ENCODE peak calls at places on chromosome 22, in ten cellular contexts. One of them, this sample, is unnamed.

GRCh38 chr22:20031732-20032406 is 11.0 kb downstream of the TANGO2 start:
- DNase-seq in amygdala: no peak
- DNase-seq in T-cell: no peak
- DNase-seq in germinal center: no peak
- DNase-seq in stimulated activated CD4-positive, alpha-beta T cell treated with anti-CD3 and anti-CD28 coated beads, TNF-alpha, amount 100 ng/mL, for 1 hour: no peak
- DNase-seq in activated T-cell treated with anti-CD3 and anti-CD28 coated beads, Interleukin-2, amount 50 U/mL, for 4 hours: no peak
- DNase-seq in AG20443: no peak
- DNase-seq in LoVo: peak; percentile 15
- DNase-seq in AG04450: no peak
- DNase-seq in EL: no peak
- DNase-seq in this sample: no peak

GRCh38 chr22:23530106-23530505 is 50.0 kb downstream of the IGLL1 start:
- DNase-seq in amygdala: no peak
- DNase-seq in T-cell: no peak
- DNase-seq in germinal center: no peak
- DNase-seq in stimulated activated CD4-positive, alpha-beta T cell treated with anti-CD3 and anti-CD28 coated beads, TNF-alpha, amount 100 ng/mL, for 1 hour: no peak
- DNase-seq in activated T-cell treated with anti-CD3 and anti-CD28 coated beads, Interleukin-2, amount 50 U/mL, for 4 hours: no peak
- DNase-seq in AG20443: no peak
- DNase-seq in LoVo: no peak
- DNase-seq in AG04450: no peak
- DNase-seq in EL: no peak
- DNase-seq in this sample: no peak

GRCh38 chr22:36931446-36931845 is 18.0 kb downstream of the CSF2RB start:
- DNase-seq in amygdala: no peak
- DNase-seq in T-cell: no peak
- DNase-seq in germinal center: no peak
- DNase-seq in stimulated activated CD4-positive, alpha-beta T cell treated with anti-CD3 and anti-CD28 coated beads, TNF-alpha, amount 100 ng/mL, for 1 hour: no peak
- DNase-seq in activated T-cell treated with anti-CD3 and anti-CD28 coated beads, Interleukin-2, amount 50 U/mL, for 4 hours: no peak
- DNase-seq in AG20443: no peak
- DNase-seq in LoVo: no peak
- DNase-seq in AG04450: no peak
- DNase-seq in EL: no peak
- DNase-seq in this sample: no peak

GRCh38 chr22:20552450-20552894 is 45.1 kb downstream of the MED15 start:
- DNase-seq in amygdala: no peak
- DNase-seq in T-cell: no peak
- DNase-seq in germinal center: no peak
- DNase-seq in stimulated activated CD4-positive, alpha-beta T cell treated with anti-CD3 and anti-CD28 coated beads, TNF-alpha, amount 100 ng/mL, for 1 hour: no peak
- DNase-seq in activated T-cell treated with anti-CD3 and anti-CD28 coated beads, Interleukin-2, amount 50 U/mL, for 4 hours: no peak
- DNase-seq in AG20443: peak; percentile 88
- DNase-seq in LoVo: no peak
- DNase-seq in AG04450: no peak
- DNase-seq in EL: no peak
- DNase-seq in this sample: no peak

GRCh38 chr22:36478966-36479365 is 2.5 kb downstream of the TXN2 start:
- DNase-seq in amygdala: no peak
- DNase-seq in T-cell: no peak
- DNase-seq in germinal center: no peak
- DNase-seq in stimulated activated CD4-positive, alpha-beta T cell treated with anti-CD3 and anti-CD28 coated beads, TNF-alpha, amount 100 ng/mL, for 1 hour: no peak
- DNase-seq in activated T-cell treated with anti-CD3 and anti-CD28 coated beads, Interleukin-2, amount 50 U/mL, for 4 hours: no peak
- DNase-seq in AG20443: no peak
- DNase-seq in LoVo: no peak
- DNase-seq in AG04450: no peak
- DNase-seq in EL: no peak
- DNase-seq in this sample: no peak

GRCh38 chr22:44357962-44358553 is 45.3 kb upstream of the SHISAL1 start:
- DNase-seq in amygdala: no peak
- DNase-seq in T-cell: no peak
- DNase-seq in germinal center: no peak
- DNase-seq in stimulated activated CD4-positive, alpha-beta T cell treated with anti-CD3 and anti-CD28 coated beads, TNF-alpha, amount 100 ng/mL, for 1 hour: no peak
- DNase-seq in activated T-cell treated with anti-CD3 and anti-CD28 coated beads, Interleukin-2, amount 50 U/mL, for 4 hours: no peak
- DNase-seq in AG20443: no peak
- DNase-seq in LoVo: no peak
- DNase-seq in AG04450: no peak
- DNase-seq in EL: no peak
- DNase-seq in this sample: no peak

GRCh38 chr22:46458525-46458924 is 78.9 kb downstream of the CELSR1 start:
- DNase-seq in amygdala: no peak
- DNase-seq in T-cell: no peak
- DNase-seq in germinal center: no peak
- DNase-seq in stimulated activated CD4-positive, alpha-beta T cell treated with anti-CD3 and anti-CD28 coated beads, TNF-alpha, amount 100 ng/mL, for 1 hour: no peak
- DNase-seq in activated T-cell treated with anti-CD3 and anti-CD28 coated beads, Interleukin-2, amount 50 U/mL, for 4 hours: no peak
- DNase-seq in AG20443: no peak
- DNase-seq in LoVo: no peak
- DNase-seq in AG04450: no peak
- DNase-seq in EL: no peak
- DNase-seq in this sample: no peak

GRCh38 chr22:38203090-38203810 is 1.5 kb downstream of the MAFF start:
- DNase-seq in amygdala: no peak
- DNase-seq in T-cell: no peak
- DNase-seq in germinal center: no peak
- DNase-seq in stimulated activated CD4-positive, alpha-beta T cell treated with anti-CD3 and anti-CD28 coated beads, TNF-alpha, amount 100 ng/mL, for 1 hour: no peak
- DNase-seq in activated T-cell treated with anti-CD3 and anti-CD28 coated beads, Interleukin-2, amount 50 U/mL, for 4 hours: no peak
- DNase-seq in AG20443: no peak
- DNase-seq in LoVo: peak; percentile 43
- DNase-seq in AG04450: no peak
- DNase-seq in EL: peak; percentile 61
- DNase-seq in this sample: no peak

GRCh38 chr22:18991138-18991432 is 55.0 kb upstream of the PRODH start:
- DNase-seq in amygdala: no peak
- DNase-seq in T-cell: no peak
- DNase-seq in germinal center: no peak
- DNase-seq in stimulated activated CD4-positive, alpha-beta T cell treated with anti-CD3 and anti-CD28 coated beads, TNF-alpha, amount 100 ng/mL, for 1 hour: no peak
- DNase-seq in activated T-cell treated with anti-CD3 and anti-CD28 coated beads, Interleukin-2, amount 50 U/mL, for 4 hours: no peak
- DNase-seq in AG20443: no peak
- DNase-seq in LoVo: no peak
- DNase-seq in AG04450: no peak
- DNase-seq in EL: no peak
- DNase-seq in this sample: no peak

GRCh38 chr22:30472994-30473720 is 1.3 kb upstream of the SEC14L3 start:
- DNase-seq in amygdala: no peak
- DNase-seq in T-cell: no peak
- DNase-seq in germinal center: no peak
- DNase-seq in stimulated activated CD4-positive, alpha-beta T cell treated with anti-CD3 and anti-CD28 coated beads, TNF-alpha, amount 100 ng/mL, for 1 hour: no peak
- DNase-seq in activated T-cell treated with anti-CD3 and anti-CD28 coated beads, Interleukin-2, amount 50 U/mL, for 4 hours: no peak
- DNase-seq in AG20443: no peak
- DNase-seq in LoVo: no peak
- DNase-seq in AG04450: no peak
- DNase-seq in EL: no peak
- DNase-seq in this sample: no peak

GRCh38 chr22:30931541-30932300 is 36.9 kb downstream of the MORC2 start:
- DNase-seq in amygdala: no peak
- DNase-seq in T-cell: no peak
- DNase-seq in germinal center: no peak
- DNase-seq in stimulated activated CD4-positive, alpha-beta T cell treated with anti-CD3 and anti-CD28 coated beads, TNF-alpha, amount 100 ng/mL, for 1 hour: no peak
- DNase-seq in activated T-cell treated with anti-CD3 and anti-CD28 coated beads, Interleukin-2, amount 50 U/mL, for 4 hours: no peak
- DNase-seq in AG20443: no peak
- DNase-seq in LoVo: no peak
- DNase-seq in AG04450: no peak
- DNase-seq in EL: no peak
- DNase-seq in this sample: no peak

GRCh38 chr22:29470159-29470855 is 9.7 kb upstream of the NEFH start:
- DNase-seq in amygdala: no peak
- DNase-seq in T-cell: peak; percentile 48
- DNase-seq in germinal center: peak; percentile 74
- DNase-seq in stimulated activated CD4-positive, alpha-beta T cell treated with anti-CD3 and anti-CD28 coated beads, TNF-alpha, amount 100 ng/mL, for 1 hour: peak; percentile 8
- DNase-seq in activated T-cell treated with anti-CD3 and anti-CD28 coated beads, Interleukin-2, amount 50 U/mL, for 4 hours: peak; percentile 61
- DNase-seq in AG20443: peak; percentile 91
- DNase-seq in LoVo: peak; percentile 80
- DNase-seq in AG04450: no peak
- DNase-seq in EL: peak; percentile 31
- DNase-seq in this sample: peak; percentile 58

GRCh38 chr22:46056169-46057041 is 79.4 kb upstream of the WNT7B start:
- DNase-seq in amygdala: peak; percentile 91
- DNase-seq in T-cell: no peak
- DNase-seq in germinal center: no peak
- DNase-seq in stimulated activated CD4-positive, alpha-beta T cell treated with anti-CD3 and anti-CD28 coated beads, TNF-alpha, amount 100 ng/mL, for 1 hour: no peak
- DNase-seq in activated T-cell treated with anti-CD3 and anti-CD28 coated beads, Interleukin-2, amount 50 U/mL, for 4 hours: no peak
- DNase-seq in AG20443: no peak
- DNase-seq in LoVo: no peak
- DNase-seq in AG04450: no peak
- DNase-seq in EL: peak; percentile 60
- DNase-seq in this sample: no peak

GRCh38 chr22:41555325-41555724 is 5.5 kb upstream of the CSDC2 start:
- DNase-seq in amygdala: no peak
- DNase-seq in T-cell: no peak
- DNase-seq in germinal center: no peak
- DNase-seq in stimulated activated CD4-positive, alpha-beta T cell treated with anti-CD3 and anti-CD28 coated beads, TNF-alpha, amount 100 ng/mL, for 1 hour: no peak
- DNase-seq in activated T-cell treated with anti-CD3 and anti-CD28 coated beads, Interleukin-2, amount 50 U/mL, for 4 hours: no peak
- DNase-seq in AG20443: no peak
- DNase-seq in LoVo: no peak
- DNase-seq in AG04450: no peak
- DNase-seq in EL: no peak
- DNase-seq in this sample: no peak

GRCh38 chr22:43883012-43883661 is 8.7 kb downstream of the PNPLA5 start:
- DNase-seq in amygdala: no peak
- DNase-seq in T-cell: no peak
- DNase-seq in germinal center: peak; percentile 74
- DNase-seq in stimulated activated CD4-positive, alpha-beta T cell treated with anti-CD3 and anti-CD28 coated beads, TNF-alpha, amount 100 ng/mL, for 1 hour: no peak
- DNase-seq in activated T-cell treated with anti-CD3 and anti-CD28 coated beads, Interleukin-2, amount 50 U/mL, for 4 hours: peak; percentile 15
- DNase-seq in AG20443: peak; percentile 68
- DNase-seq in LoVo: peak; percentile 39
- DNase-seq in AG04450: no peak
- DNase-seq in EL: peak; percentile 86
- DNase-seq in this sample: peak; percentile 61

GRCh38 chr22:47071078-47071811 is 308.8 kb downstream of the TBC1D22A start:
- DNase-seq in amygdala: no peak
- DNase-seq in T-cell: no peak
- DNase-seq in germinal center: no peak
- DNase-seq in stimulated activated CD4-positive, alpha-beta T cell treated with anti-CD3 and anti-CD28 coated beads, TNF-alpha, amount 100 ng/mL, for 1 hour: no peak
- DNase-seq in activated T-cell treated with anti-CD3 and anti-CD28 coated beads, Interleukin-2, amount 50 U/mL, for 4 hours: no peak
- DNase-seq in AG20443: peak; percentile 9
- DNase-seq in LoVo: no peak
- DNase-seq in AG04450: no peak
- DNase-seq in EL: no peak
- DNase-seq in this sample: peak; percentile 13

GRCh38 chr22:46754110-46754799 is 8.2 kb upstream of the TBC1D22A start:
- DNase-seq in amygdala: no peak
- DNase-seq in T-cell: no peak
- DNase-seq in germinal center: no peak
- DNase-seq in stimulated activated CD4-positive, alpha-beta T cell treated with anti-CD3 and anti-CD28 coated beads, TNF-alpha, amount 100 ng/mL, for 1 hour: no peak
- DNase-seq in activated T-cell treated with anti-CD3 and anti-CD28 coated beads, Interleukin-2, amount 50 U/mL, for 4 hours: peak; percentile 20
- DNase-seq in AG20443: peak; percentile 98
- DNase-seq in LoVo: peak; percentile 94
- DNase-seq in AG04450: peak; percentile 89
- DNase-seq in EL: peak; percentile 99
- DNase-seq in this sample: no peak

GRCh38 chr22:49086606-49087157 is 741.0 kb downstream of the BRD1 start:
- DNase-seq in amygdala: no peak
- DNase-seq in T-cell: no peak
- DNase-seq in germinal center: no peak
- DNase-seq in stimulated activated CD4-positive, alpha-beta T cell treated with anti-CD3 and anti-CD28 coated beads, TNF-alpha, amount 100 ng/mL, for 1 hour: no peak
- DNase-seq in activated T-cell treated with anti-CD3 and anti-CD28 coated beads, Interleukin-2, amount 50 U/mL, for 4 hours: no peak
- DNase-seq in AG20443: no peak
- DNase-seq in LoVo: no peak
- DNase-seq in AG04450: no peak
- DNase-seq in EL: no peak
- DNase-seq in this sample: no peak

GRCh38 chr22:49692499-49693225 is 135.0 kb downstream of the BRD1 start:
- DNase-seq in amygdala: no peak
- DNase-seq in T-cell: no peak
- DNase-seq in germinal center: no peak
- DNase-seq in stimulated activated CD4-positive, alpha-beta T cell treated with anti-CD3 and anti-CD28 coated beads, TNF-alpha, amount 100 ng/mL, for 1 hour: no peak
- DNase-seq in activated T-cell treated with anti-CD3 and anti-CD28 coated beads, Interleukin-2, amount 50 U/mL, for 4 hours: no peak
- DNase-seq in AG20443: no peak
- DNase-seq in LoVo: no peak
- DNase-seq in AG04450: no peak
- DNase-seq in EL: no peak
- DNase-seq in this sample: no peak

GRCh38 chr22:47297261-47298016 is 535.0 kb downstream of the TBC1D22A start:
- DNase-seq in amygdala: no peak
- DNase-seq in T-cell: no peak
- DNase-seq in germinal center: no peak
- DNase-seq in stimulated activated CD4-positive, alpha-beta T cell treated with anti-CD3 and anti-CD28 coated beads, TNF-alpha, amount 100 ng/mL, for 1 hour: no peak
- DNase-seq in activated T-cell treated with anti-CD3 and anti-CD28 coated beads, Interleukin-2, amount 50 U/mL, for 4 hours: no peak
- DNase-seq in AG20443: no peak
- DNase-seq in LoVo: no peak
- DNase-seq in AG04450: no peak
- DNase-seq in EL: no peak
- DNase-seq in this sample: no peak

GRCh38 chr22:32465661-32466060 is 1.4 kb upstream of the BPIFC start:
- DNase-seq in amygdala: no peak
- DNase-seq in T-cell: no peak
- DNase-seq in germinal center: no peak
- DNase-seq in stimulated activated CD4-positive, alpha-beta T cell treated with anti-CD3 and anti-CD28 coated beads, TNF-alpha, amount 100 ng/mL, for 1 hour: no peak
- DNase-seq in activated T-cell treated with anti-CD3 and anti-CD28 coated beads, Interleukin-2, amount 50 U/mL, for 4 hours: no peak
- DNase-seq in AG20443: no peak
- DNase-seq in LoVo: no peak
- DNase-seq in AG04450: no peak
- DNase-seq in EL: no peak
- DNase-seq in this sample: no peak

GRCh38 chr22:48744283-48744641 is 1083.4 kb downstream of the BRD1 start:
- DNase-seq in amygdala: no peak
- DNase-seq in T-cell: no peak
- DNase-seq in germinal center: no peak
- DNase-seq in stimulated activated CD4-positive, alpha-beta T cell treated with anti-CD3 and anti-CD28 coated beads, TNF-alpha, amount 100 ng/mL, for 1 hour: no peak
- DNase-seq in activated T-cell treated with anti-CD3 and anti-CD28 coated beads, Interleukin-2, amount 50 U/mL, for 4 hours: no peak
- DNase-seq in AG20443: no peak
- DNase-seq in LoVo: no peak
- DNase-seq in AG04450: no peak
- DNase-seq in EL: no peak
- DNase-seq in this sample: no peak

GRCh38 chr22:24503137-24503850 is 8.2 kb downstream of the UPB1 start:
- DNase-seq in amygdala: no peak
- DNase-seq in T-cell: no peak
- DNase-seq in germinal center: peak; percentile 87
- DNase-seq in stimulated activated CD4-positive, alpha-beta T cell treated with anti-CD3 and anti-CD28 coated beads, TNF-alpha, amount 100 ng/mL, for 1 hour: peak; percentile 13
- DNase-seq in activated T-cell treated with anti-CD3 and anti-CD28 coated beads, Interleukin-2, amount 50 U/mL, for 4 hours: peak; percentile 64
- DNase-seq in AG20443: peak; percentile 84
- DNase-seq in LoVo: peak; percentile 28
- DNase-seq in AG04450: no peak
- DNase-seq in EL: peak; percentile 72
- DNase-seq in this sample: peak; percentile 84

GRCh38 chr22:24059121-24059520 is 48.0 kb downstream of the CABIN1 start:
- DNase-seq in amygdala: no peak
- DNase-seq in T-cell: no peak
- DNase-seq in germinal center: no peak
- DNase-seq in stimulated activated CD4-positive, alpha-beta T cell treated with anti-CD3 and anti-CD28 coated beads, TNF-alpha, amount 100 ng/mL, for 1 hour: no peak
- DNase-seq in activated T-cell treated with anti-CD3 and anti-CD28 coated beads, Interleukin-2, amount 50 U/mL, for 4 hours: no peak
- DNase-seq in AG20443: peak; percentile 89
- DNase-seq in LoVo: no peak
- DNase-seq in AG04450: peak; percentile 83
- DNase-seq in EL: peak; percentile 97
- DNase-seq in this sample: no peak

GRCh38 chr22:45159652-45160462 is 3.9 kb upstream of the NUP50 start:
- DNase-seq in amygdala: no peak
- DNase-seq in T-cell: no peak
- DNase-seq in germinal center: no peak
- DNase-seq in stimulated activated CD4-positive, alpha-beta T cell treated with anti-CD3 and anti-CD28 coated beads, TNF-alpha, amount 100 ng/mL, for 1 hour: no peak
- DNase-seq in activated T-cell treated with anti-CD3 and anti-CD28 coated beads, Interleukin-2, amount 50 U/mL, for 4 hours: no peak
- DNase-seq in AG20443: no peak
- DNase-seq in LoVo: peak; percentile 61
- DNase-seq in AG04450: no peak
- DNase-seq in EL: peak; percentile 23
- DNase-seq in this sample: no peak

GRCh38 chr22:30144391-30144790 is 64.1 kb downstream of the HORMAD2 start:
- DNase-seq in amygdala: no peak
- DNase-seq in T-cell: no peak
- DNase-seq in germinal center: no peak
- DNase-seq in stimulated activated CD4-positive, alpha-beta T cell treated with anti-CD3 and anti-CD28 coated beads, TNF-alpha, amount 100 ng/mL, for 1 hour: no peak
- DNase-seq in activated T-cell treated with anti-CD3 and anti-CD28 coated beads, Interleukin-2, amount 50 U/mL, for 4 hours: no peak
- DNase-seq in AG20443: no peak
- DNase-seq in LoVo: no peak
- DNase-seq in AG04450: no peak
- DNase-seq in EL: no peak
- DNase-seq in this sample: no peak

GRCh38 chr22:45503816-45504702 is 1.4 kb downstream of the FBLN1 start:
- DNase-seq in amygdala: no peak
- DNase-seq in T-cell: no peak
- DNase-seq in germinal center: no peak
- DNase-seq in stimulated activated CD4-positive, alpha-beta T cell treated with anti-CD3 and anti-CD28 coated beads, TNF-alpha, amount 100 ng/mL, for 1 hour: no peak
- DNase-seq in activated T-cell treated with anti-CD3 and anti-CD28 coated beads, Interleukin-2, amount 50 U/mL, for 4 hours: no peak
- DNase-seq in AG20443: peak; percentile 64
- DNase-seq in LoVo: no peak
- DNase-seq in AG04450: no peak
- DNase-seq in EL: peak; percentile 75
- DNase-seq in this sample: no peak

GRCh38 chr22:48098243-48098935 is 1335.9 kb downstream of the TBC1D22A start:
- DNase-seq in amygdala: no peak
- DNase-seq in T-cell: peak; percentile 13
- DNase-seq in germinal center: peak; percentile 82
- DNase-seq in stimulated activated CD4-positive, alpha-beta T cell treated with anti-CD3 and anti-CD28 coated beads, TNF-alpha, amount 100 ng/mL, for 1 hour: no peak
- DNase-seq in activated T-cell treated with anti-CD3 and anti-CD28 coated beads, Interleukin-2, amount 50 U/mL, for 4 hours: no peak
- DNase-seq in AG20443: no peak
- DNase-seq in LoVo: no peak
- DNase-seq in AG04450: no peak
- DNase-seq in EL: no peak
- DNase-seq in this sample: peak; percentile 82